ENCODE peak calls at places on chromosomes 16 and 17, in eight cellular contexts. F, U, N, I, E, A, K and V are unnamed samples.

GRCh38 chr17:5813357-5813756 is 229.0 kb upstream of the NLRP1 start:
- DNase-seq in F (no peak), U (no peak), N (no peak), I (no peak), E (no peak), A (no peak), K (no peak), V (no peak)

GRCh38 chr17:43114101-43114691 is 11.0 kb downstream of the BRCA1 start:
- DNase-seq in F (no peak), U (no peak), N (no peak), I (no peak), E (no peak), A (no peak), K (no peak), V (no peak)

GRCh38 chr17:40366861-40367518 is 2.5 kb upstream of the GJD3 start:
- DNase-seq in F (no peak), U (no peak), N (no peak), I (no peak), E (no peak), A (no peak), K (no peak), V (no peak)

GRCh38 chr16:13919330-13919682 is 648 bp upstream of the ERCC4 start:
- DNase-seq in F (peak), U (peak), N (no peak), I (no peak), E (peak), A (peak), K (peak), V (no peak)

GRCh38 chr17:28497931-28498330 is 8.2 kb upstream of the FOXN1 start:
- DNase-seq in F (no peak), U (no peak), N (no peak), I (no peak), E (no peak), A (no peak), K (no peak), V (peak)

GRCh38 chr17:41065829-41066624 is at the start of gene KRTAP2-4:
- DNase-seq in F (no peak), U (peak), N (peak), I (no peak), E (peak), A (peak), K (no peak), V (no peak)

GRCh38 chr17:77779711-77780539 is 178.6 kb upstream of the TNRC6C start:
- DNase-seq in F (no peak), U (peak), N (no peak), I (no peak), E (no peak), A (no peak), K (no peak), V (no peak)

GRCh38 chr16:85573696-85574641 is 39.2 kb upstream of the GSE1 start:
- DNase-seq in F (no peak), U (peak), N (no peak), I (no peak), E (peak), A (no peak), K (peak), V (no peak)

GRCh38 chr16:59198487-59198886 is 464.4 kb upstream of the GOT2 start:
- DNase-seq in F (no peak), U (no peak), N (no peak), I (no peak), E (no peak), A (no peak), K (no peak), V (no peak)

GRCh38 chr16:4393243-4393606 is 21.6 kb downstream of the VASN start:
- DNase-seq in F (no peak), U (peak), N (no peak), I (no peak), E (peak), A (no peak), K (no peak), V (no peak)